ENCODE peak calls at places on chromosomes 3 and 15, in seven cellular contexts. G, K, W, X, T, A and B are unnamed samples.

GRCh38 chr3:99537416-99537815 is 101.0 kb upstream of the COL8A1 start:
- DNase-seq in G (no peak), K (no peak), W (no peak), X (no peak), T (no peak), A (no peak), B (no peak)

GRCh38 chr15:38683382-38684242 is 119.0 kb upstream of the RASGRP1 start:
- DNase-seq in G (no peak), K (peak), W (peak), X (peak), T (peak), A (no peak), B (peak)

GRCh38 chr15:59350421-59350732 is 22.3 kb downstream of the MYO1E start:
- DNase-seq in G (no peak), K (no peak), W (no peak), X (no peak), T (no peak), A (no peak), B (no peak)

GRCh38 chr3:185521349-185522138 is 22.7 kb upstream of the TMEM41A start:
- DNase-seq in G (no peak), K (no peak), W (no peak), X (no peak), T (no peak), A (no peak), B (no peak)

GRCh38 chr3:39491733-39492350 is 24.4 kb downstream of the MOBP start:
- DNase-seq in G (no peak), K (no peak), W (no peak), X (no peak), T (no peak), A (no peak), B (no peak)

GRCh38 chr3:156964562-156964961 is 138.4 kb downstream of the LEKR1 start:
- DNase-seq in G (no peak), K (no peak), W (no peak), X (no peak), T (no peak), A (no peak), B (no peak)

GRCh38 chr15:76057332-76058000 is 2.3 kb upstream of the TMEM266 start:
- DNase-seq in G (no peak), K (peak), W (no peak), X (peak), T (peak), A (no peak), B (no peak)

GRCh38 chr15:98896002-98896721 is 111.4 kb downstream of the PGPEP1L start:
- DNase-seq in G (no peak), K (no peak), W (no peak), X (no peak), T (no peak), A (no peak), B (no peak)

GRCh38 chr3:107421170-107421792 is 44.0 kb downstream of the CCDC54 start:
- DNase-seq in G (no peak), K (peak), W (peak), X (peak), T (peak), A (no peak), B (no peak)

GRCh38 chr15:90675464-90675863 is 41.7 kb upstream of the BLM start:
- DNase-seq in G (no peak), K (no peak), W (no peak), X (no peak), T (peak), A (no peak), B (no peak)

GRCh38 chr3:128503164-128503651 is 10.2 kb upstream of the GATA2 start:
- DNase-seq in G (no peak), K (no peak), W (no peak), X (no peak), T (peak), A (no peak), B (peak)

GRCh38 chr3:40848411-40848810 is 323.7 kb downstream of the ZNF621 start:
- DNase-seq in G (no peak), K (no peak), W (no peak), X (no peak), T (no peak), A (no peak), B (no peak)

GRCh38 chr3:104437891-104438290 is 928.8 kb upstream of the ALCAM start:
- DNase-seq in G (no peak), K (no peak), W (no peak), X (no peak), T (no peak), A (peak), B (no peak)

GRCh38 chr3:53772562-53773329 is 73.5 kb downstream of the CHDH start:
- DNase-seq in G (no peak), K (no peak), W (no peak), X (no peak), T (no peak), A (no peak), B (no peak)

GRCh38 chr15:82781349-82781748 is 24.5 kb downstream of the FSD2 start:
- DNase-seq in G (no peak), K (no peak), W (no peak), X (no peak), T (no peak), A (no peak), B (no peak)

GRCh38 chr3:85862893-85863455 is 904.2 kb downstream of the CADM2 start:
- DNase-seq in G (no peak), K (no peak), W (no peak), X (no peak), T (no peak), A (no peak), B (no peak)

GRCh38 chr3:124833710-124834332 is 53.3 kb downstream of the ITGB5 start:
- DNase-seq in G (no peak), K (peak), W (no peak), X (no peak), T (no peak), A (no peak), B (peak)

GRCh38 chr3:50205719-50206276 is 727 bp downstream of the SLC38A3 start:
- DNase-seq in G (no peak), K (peak), W (peak), X (peak), T (peak), A (no peak), B (peak)

GRCh38 chr15:93239591-93239990 is 150.6 kb upstream of the RGMA start:
- DNase-seq in G (no peak), K (no peak), W (no peak), X (no peak), T (no peak), A (no peak), B (no peak)

GRCh38 chr3:128942161-128942952 is 51.5 kb downstream of the CFAP92 start:
- DNase-seq in G (no peak), K (peak), W (peak), X (no peak), T (no peak), A (no peak), B (no peak)

GRCh38 chr15:59191855-59192237 is 14.8 kb upstream of the LDHAL6B start:
- DNase-seq in G (no peak), K (no peak), W (peak), X (no peak), T (no peak), A (no peak), B (no peak)

GRCh38 chr3:169403855-169404254 is 259.7 kb downstream of the MECOM start:
- DNase-seq in G (no peak), K (no peak), W (no peak), X (no peak), T (no peak), A (no peak), B (no peak)

GRCh38 chr3:14224895-14225294 is 46.3 kb downstream of the LSM3 start:
- DNase-seq in G (no peak), K (no peak), W (no peak), X (no peak), T (no peak), A (no peak), B (peak)

GRCh38 chr3:71690222-71690821 is 34.9 kb downstream of the EIF4E3 start:
- DNase-seq in G (no peak), K (no peak), W (no peak), X (no peak), T (no peak), A (no peak), B (no peak)

GRCh38 chr15:65916664-65917406 is 47.5 kb downstream of the RAB11A start:
- DNase-seq in G (peak), K (peak), W (no peak), X (peak), T (peak), A (peak), B (peak)

GRCh38 chr3:53845103-53845880 is 927 bp downstream of the CHDH start:
- DNase-seq in G (no peak), K (peak), W (peak), X (no peak), T (peak), A (peak), B (peak)

GRCh38 chr15:25236143-25236860 is 202.5 kb downstream of the UBE3A start:
- DNase-seq in G (no peak), K (no peak), W (no peak), X (no peak), T (no peak), A (no peak), B (no peak)

GRCh38 chr3:89038864-89039263 is 68.6 kb upstream of the EPHA3 start:
- DNase-seq in G (no peak), K (no peak), W (no peak), X (no peak), T (no peak), A (no peak), B (no peak)

GRCh38 chr15:62482715-62483429 is 317.8 kb upstream of the C2CD4B start:
- DNase-seq in G (peak), K (peak), W (peak), X (peak), T (peak), A (peak), B (peak)

GRCh38 chr3:20857636-20858035 is 671.6 kb upstream of the SGO1 start:
- DNase-seq in G (no peak), K (no peak), W (no peak), X (no peak), T (no peak), A (no peak), B (no peak)

GRCh38 chr15:88985547-88986393 is 72.6 kb upstream of the MFGE8 start:
- DNase-seq in G (no peak), K (no peak), W (no peak), X (no peak), T (peak), A (no peak), B (no peak)

GRCh38 chr15:48458876-48459275 is 127.6 kb downstream of the DUT start:
- DNase-seq in G (no peak), K (no peak), W (no peak), X (no peak), T (no peak), A (no peak), B (no peak)

GRCh38 chr3:115187149-115187757 is 40.2 kb upstream of the ZBTB20 start:
- DNase-seq in G (peak), K (no peak), W (no peak), X (no peak), T (no peak), A (no peak), B (no peak)

GRCh38 chr3:12553921-12554391 is 2.9 kb upstream of the MKRN2 start:
- DNase-seq in G (no peak), K (no peak), W (no peak), X (peak), T (peak), A (no peak), B (no peak)

GRCh38 chr3:25582242-25582641 is 82.5 kb downstream of the TOP2B start:
- DNase-seq in G (no peak), K (peak), W (no peak), X (no peak), T (peak), A (no peak), B (peak)

GRCh38 chr15:68425428-68426060 is 6.4 kb downstream of the ITGA11 start:
- DNase-seq in G (no peak), K (no peak), W (no peak), X (no peak), T (no peak), A (no peak), B (no peak)

DNA sequence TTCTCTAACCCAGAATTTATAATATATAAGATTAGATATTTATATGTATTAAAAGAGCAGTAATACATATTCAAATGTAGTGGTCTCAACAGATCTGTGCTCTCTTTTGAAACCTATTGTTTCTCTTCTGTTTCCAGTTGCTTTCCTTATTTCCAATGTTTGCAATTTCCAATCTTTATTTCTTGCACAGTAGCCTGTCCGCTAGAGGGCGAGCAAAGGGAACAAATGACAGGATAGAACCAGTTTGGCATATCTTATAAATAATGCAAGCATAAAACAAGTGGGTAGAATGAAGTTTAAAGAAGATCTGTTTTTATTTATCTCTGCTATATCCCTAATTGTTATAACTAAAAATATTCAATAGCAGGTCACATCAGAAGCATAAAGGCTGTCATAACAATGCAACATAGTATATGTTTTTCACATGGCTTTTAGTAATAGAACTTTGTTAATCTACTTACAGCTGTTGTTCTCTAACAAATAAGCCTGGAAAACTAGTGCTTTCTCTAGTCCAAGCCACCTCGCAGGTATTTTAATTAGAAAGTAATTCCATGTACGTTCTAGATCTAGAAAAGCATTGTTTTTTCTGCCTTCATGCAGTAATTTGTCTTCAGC is 15.1 kb upstream of the TCAIM start:
- DNase-seq in G (no peak), K (peak), W (peak), X (peak), T (peak), A (no peak), B (peak)
- TF ChIP-seq JUND in G (no peak), K (no peak), W (no peak), X (no peak), T (no peak), A (no peak), B (no peak)

GRCh38 chr3:51676102-51676640 is 5.1 kb downstream of the TEX264 start:
- DNase-seq in G (no peak), K (no peak), W (no peak), X (no peak), T (no peak), A (no peak), B (no peak)

GRCh38 chr3:51672083-51672475 is 1.0 kb downstream of the TEX264 start:
- DNase-seq in G (no peak), K (no peak), W (no peak), X (no peak), T (no peak), A (no peak), B (no peak)

GRCh38 chr3:51675201-51675611 is 4.2 kb downstream of the TEX264 start:
- DNase-seq in G (no peak), K (no peak), W (no peak), X (no peak), T (no peak), A (no peak), B (no peak)

GRCh38 chr3:51673181-51673801 is 2.2 kb downstream of the TEX264 start:
- DNase-seq in G (no peak), K (peak), W (no peak), X (no peak), T (no peak), A (no peak), B (no peak)

DNA sequence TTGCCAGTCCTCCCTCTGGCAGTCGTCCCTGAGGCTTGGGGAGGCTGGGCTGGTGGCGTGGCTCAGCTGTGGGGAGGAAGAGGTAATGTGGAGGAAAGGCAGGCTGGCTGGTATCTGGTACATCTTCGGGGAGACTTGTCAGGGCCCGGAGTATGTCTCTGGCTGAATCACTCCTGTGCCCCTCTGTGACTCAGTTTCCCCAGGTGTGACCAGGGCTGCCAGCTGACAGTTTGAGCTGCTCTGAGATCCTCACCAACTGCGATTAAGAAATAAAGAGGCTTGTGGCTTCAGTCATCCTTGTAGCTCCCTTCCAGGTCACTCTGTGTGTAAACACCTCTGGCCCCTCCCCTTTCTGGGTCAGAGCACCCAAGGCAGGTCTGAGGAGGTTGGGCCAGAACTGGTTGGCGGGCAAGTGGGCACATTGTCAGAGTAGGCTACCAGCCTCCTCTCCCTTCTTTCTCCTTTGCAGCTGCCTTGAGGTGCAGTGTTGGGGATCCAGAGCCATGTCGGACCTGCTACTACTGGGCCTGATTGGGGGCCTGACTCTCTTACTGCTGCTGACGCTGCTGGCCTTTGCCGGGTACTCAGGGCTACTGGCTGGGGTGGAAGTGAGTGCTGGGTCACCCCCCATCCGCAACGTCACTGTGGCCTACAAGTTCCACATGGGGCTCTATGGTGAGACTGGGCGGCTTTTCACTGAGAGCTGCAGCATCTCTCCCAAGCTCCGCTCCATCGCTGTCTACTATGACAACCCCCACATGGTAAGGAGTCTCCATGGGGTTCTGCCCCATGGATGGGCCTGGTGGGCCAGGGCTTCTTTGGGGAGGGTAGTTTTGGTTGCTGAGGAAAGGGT is 3.0 kb downstream of the TEX264 start:
- DNase-seq in G (no peak), K (no peak), W (no peak), X (no peak), T (no peak), A (no peak), B (no peak)
- TF ChIP-seq JUND in G (no peak), K (no peak), W (no peak), X (no peak), T (no peak), A (no peak), B (no peak)

DNA sequence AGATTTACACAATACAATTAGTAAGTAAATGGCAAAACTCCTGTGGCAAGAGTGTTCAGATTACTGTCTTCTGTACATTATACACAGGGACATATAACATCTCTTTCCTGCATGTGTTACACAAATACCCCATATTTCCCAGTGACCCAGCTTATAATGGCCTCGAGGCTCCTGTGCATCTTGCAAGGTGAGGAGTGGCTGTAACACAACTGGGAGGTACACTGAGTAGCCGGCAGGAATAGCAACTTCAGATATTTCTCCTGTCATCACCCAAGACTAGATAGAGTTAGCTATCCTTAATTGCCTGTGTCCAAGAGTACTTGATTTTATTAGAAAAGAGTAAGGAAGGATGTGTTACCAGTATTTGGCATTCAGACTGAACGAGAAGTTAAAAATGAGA is 5.6 kb downstream of the GMPS start:
- DNase-seq in G (no peak), K (no peak), W (no peak), X (no peak), T (no peak), A (no peak), B (no peak)
- TF ChIP-seq JUND in G (no peak), K (no peak), W (no peak), X (no peak), T (no peak), A (no peak), B (no peak)

GRCh38 chr15:74783072-74783807 is 1.4 kb downstream of the CSK start:
- DNase-seq in G (no peak), K (no peak), W (no peak), X (peak), T (peak), A (no peak), B (no peak)

GRCh38 chr15:74781673-74782595 is at the start of gene CSK:
- DNase-seq in G (no peak), K (no peak), W (no peak), X (peak), T (peak), A (no peak), B (peak)

GRCh38 chr15:74783808-74784175 is 1.9 kb downstream of the CSK start:
- DNase-seq in G (no peak), K (no peak), W (no peak), X (no peak), T (no peak), A (no peak), B (no peak)

GRCh38 chr15:74780983-74781672 is 752 bp upstream of the CSK start:
- DNase-seq in G (no peak), K (no peak), W (no peak), X (no peak), T (peak), A (no peak), B (no peak)

GRCh38 chr15:74782596-74783071 is 754 bp downstream of the CSK start:
- DNase-seq in G (no peak), K (no peak), W (no peak), X (no peak), T (no peak), A (no peak), B (no peak)
- TF ChIP-seq JUND in G (no peak), K (no peak), W (no peak), X (no peak), T (no peak), A (no peak), B (no peak)

DNA sequence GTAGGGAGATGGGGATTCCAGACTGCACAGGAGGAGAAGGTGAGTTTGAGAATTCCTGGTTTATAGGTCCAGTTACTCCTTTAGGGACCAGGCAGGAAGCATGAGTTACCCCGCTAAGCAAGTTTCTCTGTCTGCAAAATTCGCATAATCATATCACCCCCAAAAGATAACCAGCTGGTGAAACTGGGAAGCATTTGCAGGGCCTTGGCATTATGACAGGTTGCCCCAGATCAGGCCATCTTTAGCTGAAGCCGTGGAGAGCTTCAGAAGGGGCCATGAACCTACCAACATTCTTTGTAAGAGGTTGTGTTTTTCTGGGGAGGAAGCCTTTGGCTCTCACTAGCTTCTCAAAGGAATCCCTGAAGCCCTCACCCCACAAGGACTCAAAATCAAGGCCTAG is 29.4 kb downstream of the ATP2B2 start:
- DNase-seq in G (no peak), K (no peak), W (no peak), X (no peak), T (no peak), A (no peak), B (no peak)
- TF ChIP-seq JUND in G (no peak), K (no peak), W (no peak), X (no peak), T (no peak), A (no peak), B (no peak)

GRCh38 chr3:173750095-173750494 is 352.6 kb downstream of the NLGN1 start:
- DNase-seq in G (no peak), K (no peak), W (no peak), X (no peak), T (no peak), A (no peak), B (no peak)
- TF ChIP-seq JUND in G (no peak), K (no peak), W (no peak), X (no peak), T (no peak), A (no peak), B (no peak)